ENCODE peak calls at places on chromosomes 1 and 21, in nine cellular contexts. C is HCEC 1CT; J is sciatic nerve; R is heart left ventricle; M is stimulated activated CD8-positive, alpha-beta memory T cell treated with anti-CD3 and anti-CD28 coated beads, Interleukin-4, amount 100 ng/mL, for 1 hour; O is tibial artery; E is endothelial cell; X is prostate gland; K is NCI-H1092. Y is an unnamed sample.

GRCh38 chr1:215923129-215923824 is 356.2 kb downstream of the KCTD3 start:
- DNase-seq in C (peak; percentile 64), E (no peak), J (no peak), M (no peak), O (no peak), R (no peak), X (no peak), K (no peak), Y (no peak)

GRCh38 chr1:51712590-51712989 is 95.7 kb downstream of the OSBPL9 start:
- DNase-seq in M (no peak), X (no peak), J (no peak), E (no peak), K (no peak), R (no peak), C (no peak), O (no peak), Y (no peak)

GRCh38 chr1:155591770-155592169 is 18.2 kb upstream of the MSTO1 start:
- DNase-seq in E (no peak), O (no peak), X (peak; percentile 38), M (no peak), R (no peak), K (peak; percentile 27), J (no peak), C (peak; percentile 57), Y (peak; percentile 57)

GRCh38 chr21:45332981-45333582 is 45.4 kb upstream of the POFUT2 start:
- DNase-seq in J (peak; percentile 52), O (peak; percentile 65), C (no peak), E (no peak), X (no peak), M (no peak), R (no peak), K (no peak), Y (no peak)

GRCh38 chr1:20119351-20119750 is at the start of gene PLA2G2D:
- DNase-seq in O (no peak), R (no peak), E (no peak), K (no peak), C (no peak), J (peak; percentile 30), X (no peak), M (no peak), Y (no peak)

GRCh38 chr1:36285450-36286101 is 20.6 kb upstream of the SH3D21 start:
- DNase-seq in X (peak; percentile 90), K (peak; percentile 41), E (peak; percentile 59), O (no peak), C (peak; percentile 82), J (peak; percentile 71), R (peak; percentile 47), M (peak; percentile 32), Y (peak; percentile 71)

GRCh38 chr1:5863238-5863637 is 129.0 kb downstream of the NPHP4 start:
- DNase-seq in M (no peak), K (no peak), E (no peak), X (no peak), C (no peak), R (no peak), J (no peak), O (no peak), Y (no peak)

GRCh38 chr1:172356620-172357019 is 63.9 kb upstream of the C1orf105 start:
- DNase-seq in M (no peak), X (peak; percentile 60), O (no peak), R (no peak), K (no peak), E (no peak), C (peak; percentile 59), J (no peak), Y (no peak)

GRCh38 chr1:24085546-24085945 is 26.4 kb downstream of the MYOM3 start:
- DNase-seq in C (peak; percentile 38), X (no peak), R (no peak), M (no peak), E (no peak), J (no peak), K (no peak), O (no peak), Y (no peak)

GRCh38 chr1:51558375-51558924 is 39.4 kb upstream of the EPS15 start:
- DNase-seq in X (no peak), C (peak; percentile 87), M (no peak), J (no peak), R (no peak), E (no peak), K (no peak), O (no peak), Y (no peak)

GRCh38 chr1:210117681-210118170 is 114.9 kb upstream of the SERTAD4 start:
- DNase-seq in E (no peak), M (no peak), R (no peak), X (no peak), K (no peak), C (no peak), O (no peak), J (no peak), Y (no peak)

GRCh38 chr1:70420320-70420719 is 9.3 kb downstream of the CTH start:
- DNase-seq in C (no peak), J (no peak), K (no peak), R (no peak), E (no peak), O (no peak), M (no peak), X (no peak), Y (no peak)

GRCh38 chr1:234602334-234603220 is 7.4 kb downstream of the IRF2BP2 start:
- DNase-seq in X (peak; percentile 76), R (no peak), O (no peak), C (peak; percentile 98), J (no peak), K (peak; percentile 41), E (no peak), M (no peak), Y (peak; percentile 34)

GRCh38 chr1:160358073-160358472 is 8.8 kb upstream of the NHLH1 start:
- DNase-seq in X (no peak), K (no peak), O (no peak), R (no peak), J (no peak), M (no peak), E (no peak), C (no peak), Y (no peak)

GRCh38 chr1:211825990-211826389 is 4.6 kb downstream of the LPGAT1 start:
- DNase-seq in J (no peak), X (no peak), O (no peak), K (no peak), C (peak; percentile 77), E (no peak), M (no peak), R (no peak), Y (no peak)

GRCh38 chr1:55124470-55124869 is 85.1 kb downstream of the PCSK9 start:
- DNase-seq in J (no peak), C (no peak), X (no peak), O (no peak), M (no peak), E (no peak), R (no peak), K (no peak), Y (no peak)

Y was measured in GM10248.